ENCODE peak calls at places on chromosomes 3 and 15, in six cellular contexts. Z is sigmoid colon, H is BJ, P is Kasumi-1, C is GM20000, R is DMS79. V is an unnamed sample.

GRCh38 chr15:70852501-70853269 is 1.3 kb downstream of the LARP6 start:
- DNase-seq in R (no peak), P (no peak), C (no peak), H (no peak), Z (no peak), V (no peak)

GRCh38 chr15:55915876-55916567 is 77.4 kb downstream of the NEDD4 start:
- DNase-seq in H (no peak), R (no peak), C (no peak), Z (no peak), P (no peak), V (no peak)

GRCh38 chr3:183082355-183082915 is 16.9 kb downstream of the MCCC1 start:
- DNase-seq in H (no peak), Z (no peak), C (no peak), R (no peak), P (no peak), V (no peak)

GRCh38 chr3:133246773-133247172 is 153.1 kb upstream of the BFSP2 start:
- DNase-seq in P (no peak), C (no peak), H (no peak), R (no peak), Z (no peak), V (no peak)

GRCh38 chr3:66139415-66139814 is 81.4 kb upstream of the SLC25A26 start:
- DNase-seq in R (no peak), Z (no peak), P (no peak), H (no peak), C (no peak), V (no peak)

GRCh38 chr3:58581328-58582091 is 4.3 kb upstream of the FAM107A start:
- DNase-seq in R (peak), C (no peak), Z (no peak), H (no peak), P (no peak), V (peak)

GRCh38 chr3:52428151-52429005 is 16.5 kb downstream of the SEMA3G start:
- DNase-seq in H (peak), C (peak), R (no peak), Z (peak), P (peak), V (no peak)

GRCh38 chr3:194167873-194168272 is 31.9 kb downstream of the HES1 start:
- DNase-seq in R (no peak), P (peak), Z (no peak), C (no peak), H (no peak), V (no peak)

GRCh38 chr15:46091860-46092450 is 457.1 kb downstream of the SQOR start:
- DNase-seq in R (no peak), Z (no peak), H (no peak), P (peak), C (no peak), V (peak)

GRCh38 chr3:39103791-39104552 is 3.5 kb downstream of the GORASP1 start:
- DNase-seq in C (no peak), H (no peak), Z (no peak), P (no peak), R (no peak), V (no peak)

GRCh38 chr3:139423232-139423631 is 33.8 kb upstream of the COPB2 start:
- DNase-seq in C (no peak), R (no peak), P (no peak), Z (no peak), H (no peak), V (no peak)

GRCh38 chr3:31343075-31343474 is 189.7 kb upstream of the STT3B start:
- DNase-seq in H (no peak), C (no peak), Z (no peak), R (no peak), P (no peak), V (no peak)

GRCh38 chr3:190826018-190826417 is 36.5 kb downstream of the GMNC start:
- DNase-seq in H (no peak), R (no peak), P (no peak), C (no peak), Z (no peak), V (no peak)

GRCh38 chr15:85314653-85315052 is 65.8 kb upstream of the AKAP13 start:
- DNase-seq in P (no peak), Z (no peak), R (no peak), H (no peak), C (no peak), V (no peak)

GRCh38 chr15:32942286-32942927 is 224.6 kb downstream of the GREM1 start:
- DNase-seq in H (no peak), C (no peak), P (no peak), R (no peak), Z (no peak), V (no peak)

GRCh38 chr15:40367673-40368611 is 9.9 kb downstream of the DISP2 start:
- DNase-seq in R (no peak), Z (peak), H (no peak), P (peak), C (peak), V (peak)

GRCh38 chr3:44674211-44674610 is 25.7 kb downstream of the ZNF35 start:
- DNase-seq in R (no peak), Z (no peak), C (no peak), P (no peak), H (no peak), V (no peak)

GRCh38 chr15:77837649-77838025 is 204.9 kb upstream of the LINGO1 start:
- DNase-seq in P (no peak), H (no peak), R (no peak), C (no peak), Z (peak), V (no peak)

GRCh38 chr15:35596261-35596660 is 50.3 kb upstream of the DPH6 start:
- DNase-seq in C (no peak), R (no peak), P (no peak), H (no peak), Z (no peak), V (no peak)

GRCh38 chr3:27641888-27642601 is 80.1 kb downstream of the EOMES start:
- DNase-seq in C (no peak), R (no peak), H (no peak), Z (no peak), P (no peak), V (no peak)

GRCh38 chr3:129021140-129021551 is 20.0 kb downstream of the EFCC1 start:
- DNase-seq in C (no peak), R (no peak), Z (no peak), H (no peak), P (no peak), V (no peak)

GRCh38 chr3:14837864-14838263 is 19.1 kb downstream of the FGD5 start:
- DNase-seq in R (no peak), C (no peak), Z (peak), P (no peak), H (no peak), V (no peak)

GRCh38 chr3:11661052-11661656 is 17.4 kb upstream of the VGLL4 start:
- DNase-seq in C (no peak), Z (no peak), H (no peak), P (no peak), R (no peak), V (no peak)

GRCh38 chr3:73411545-73411944 is 213.2 kb downstream of the PDZRN3 start:
- DNase-seq in C (no peak), P (no peak), H (no peak), Z (no peak), R (no peak), V (no peak)

GRCh38 chr15:101250331-101250730 is 1.5 kb downstream of the CHSY1 start:
- DNase-seq in C (no peak), R (no peak), P (no peak), H (peak), Z (no peak), V (no peak)

GRCh38 chr3:105255351-105255750 is 111.4 kb upstream of the ALCAM start:
- DNase-seq in C (no peak), Z (no peak), H (no peak), R (no peak), P (no peak), V (no peak)

GRCh38 chr3:112321867-112322652 is 10.9 kb upstream of the CD200 start:
- DNase-seq in Z (no peak), R (no peak), P (no peak), C (no peak), H (no peak), V (peak)

GRCh38 chr15:39216816-39217215 is 364.1 kb upstream of the THBS1 start:
- DNase-seq in H (no peak), C (no peak), Z (no peak), P (no peak), R (no peak), V (no peak)

GRCh38 chr3:8741581-8742355 is 8.2 kb downstream of the CAV3 start:
- DNase-seq in P (no peak), R (no peak), C (no peak), H (peak), Z (no peak), V (peak)

GRCh38 chr3:65787827-65788226 is 250.9 kb downstream of the MAGI1 start:
- DNase-seq in P (no peak), C (no peak), Z (no peak), R (no peak), H (no peak), V (no peak)

GRCh38 chr15:83708328-83708727 is 54.4 kb downstream of the ADAMTSL3 start:
- DNase-seq in P (no peak), H (no peak), R (no peak), C (no peak), Z (no peak), V (no peak)

GRCh38 chr3:42179110-42179725 is 86.8 kb downstream of the CCK start:
- DNase-seq in C (no peak), Z (peak), R (no peak), H (peak), P (no peak), V (peak)

GRCh38 chr3:184805351-184806038 is 6.5 kb upstream of the VPS8 start:
- DNase-seq in C (no peak), R (peak), P (peak), H (no peak), Z (no peak), V (no peak)

GRCh38 chr3:187695434-187695833 is 6.9 kb downstream of the RTP2 start:
- DNase-seq in H (no peak), R (no peak), P (no peak), Z (no peak), C (no peak), V (no peak)

GRCh38 chr3:178088930-178089329 is 447.3 kb upstream of the KCNMB2 start:
- DNase-seq in H (no peak), C (no peak), P (no peak), Z (no peak), R (no peak), V (no peak)